ENCODE peak calls at places on chromosome 10, in ten cellular contexts. N is iPS-NIHi11; G is right atrium auricular region; E is activated CD4-positive, alpha-beta T cell treated with anti-CD3 and anti-CD28 coated beads for 36 hours; B is astrocyte of the spinal cord; M is NCI-H2081; W is MV-4-11; P is adrenal gland; F is AG10803; C is ovary. J is an unnamed sample.

GRCh38 chr10:48517911-48518321 is 87.0 kb downstream of the ARHGAP22 start:
- DNase-seq in N (no peak), G (no peak), E (no peak), B (no peak), M (no peak), W (peak; percentile 74), P (no peak), F (no peak), C (no peak), J (no peak)

GRCh38 chr10:86795353-86795752 is 38.9 kb downstream of the BMPR1A start:
- DNase-seq in N (peak; percentile 75), G (no peak), E (no peak), B (peak; percentile 85), M (no peak), W (no peak), P (no peak), F (peak; percentile 69), C (no peak), J (no peak)

GRCh38 chr10:24695452-24695851 is 28.2 kb downstream of the ARHGAP21 start:
- DNase-seq in N (no peak), G (no peak), E (no peak), B (no peak), M (no peak), W (no peak), P (no peak), F (no peak), C (no peak), J (no peak)

GRCh38 chr10:30811665-30812017 is 182.1 kb upstream of the LYZL2 start:
- DNase-seq in N (no peak), G (no peak), E (peak; percentile 10), B (no peak), M (no peak), W (no peak), P (no peak), F (peak; percentile 51), C (no peak), J (no peak)

GRCh38 chr10:45420453-45421192 is 46.6 kb downstream of the ALOX5 start:
- DNase-seq in N (no peak), G (peak; percentile 78), E (peak; percentile 64), B (peak; percentile 70), M (peak; percentile 57), W (peak; percentile 82), P (peak; percentile 87), F (peak; percentile 46), C (peak; percentile 86), J (no peak)

GRCh38 chr10:4243169-4243568 is 458.2 kb upstream of the KLF6 start:
- DNase-seq in N (no peak), G (no peak), E (no peak), B (no peak), M (no peak), W (no peak), P (no peak), F (no peak), C (no peak), J (no peak)

GRCh38 chr10:13890617-13891541 is 304.1 kb downstream of the PRPF18 start:
- DNase-seq in N (peak; percentile 38), G (no peak), E (peak; percentile 28), B (peak; percentile 61), M (no peak), W (peak; percentile 9), P (no peak), F (peak; percentile 47), C (no peak), J (no peak)

GRCh38 chr10:3761916-3762708 is 22.9 kb downstream of the KLF6 start:
- DNase-seq in N (peak; percentile 54), G (no peak), E (no peak), B (no peak), M (no peak), W (no peak), P (no peak), F (no peak), C (no peak), J (no peak)

GRCh38 chr10:15370741-15371701 is at the start of gene FAM171A1:
- DNase-seq in N (peak; percentile 91), G (no peak), E (peak; percentile 85), B (peak; percentile 58), M (peak; percentile 45), W (no peak), P (peak; percentile 53), F (peak; percentile 58), C (peak; percentile 68), J (peak; percentile 43)

GRCh38 chr10:17348111-17349008 is 106.0 kb downstream of the ST8SIA6 start:
- DNase-seq in N (peak; percentile 5), G (peak; percentile 82), E (no peak), B (peak; percentile 88), M (no peak), W (no peak), P (peak; percentile 36), F (peak; percentile 84), C (peak; percentile 80), J (no peak)

GRCh38 chr10:132562916-132563456 is 25.4 kb downstream of the INPP5A start:
- DNase-seq in N (no peak), G (no peak), E (no peak), B (no peak), M (no peak), W (no peak), P (no peak), F (no peak), C (no peak), J (no peak)

GRCh38 chr10:93376372-93377296 is 105.5 kb downstream of the MYOF start:
- DNase-seq in N (peak; percentile 80), G (no peak), E (peak; percentile 41), B (peak; percentile 89), M (peak; percentile 32), W (peak; percentile 76), P (peak; percentile 45), F (peak; percentile 87), C (peak; percentile 56), J (peak; percentile 14)

GRCh38 chr10:98481418-98481945 is 34.7 kb upstream of the HPS1 start:
- DNase-seq in N (no peak), G (no peak), E (no peak), B (no peak), M (no peak), W (no peak), P (no peak), F (peak; percentile 49), C (no peak), J (no peak)

GRCh38 chr10:124264271-124264670 is 154.5 kb downstream of the OAT start:
- DNase-seq in N (no peak), G (no peak), E (no peak), B (no peak), M (no peak), W (no peak), P (no peak), F (no peak), C (no peak), J (no peak)

GRCh38 chr10:121596668-121597503 is 1.4 kb downstream of the FGFR2 start:
- DNase-seq in N (peak; percentile 66), G (peak; percentile 61), E (no peak), B (no peak), M (no peak), W (no peak), P (peak; percentile 76), F (no peak), C (peak; percentile 74), J (peak; percentile 69)

GRCh38 chr10:119441151-119441821 is 101.2 kb downstream of the RGS10 start:
- DNase-seq in N (no peak), G (peak; percentile 75), E (no peak), B (peak; percentile 34), M (no peak), W (no peak), P (no peak), F (peak; percentile 96), C (peak; percentile 71), J (no peak)

GRCh38 chr10:83262434-83262833 is 876.9 kb upstream of the GHITM start:
- DNase-seq in N (no peak), G (no peak), E (no peak), B (no peak), M (no peak), W (no peak), P (no peak), F (no peak), C (no peak), J (no peak)

GRCh38 chr10:48907730-48908129 is 31.9 kb downstream of the LRRC18 start:
- DNase-seq in N (no peak), G (no peak), E (no peak), B (no peak), M (no peak), W (no peak), P (no peak), F (no peak), C (no peak), J (no peak)